ENCODE peak calls at places on chromosomes 11 and 22, in nine cellular contexts. H is iPS DF 6.9, S is gastrocnemius medialis, V is prostate gland, P is GM23248, N is stomach, Y is testis, G is OCI-LY7, W is cardiac muscle cell. B is an unnamed sample. For H3K4me1, the result is how much of the 10 kb centered on the place peaks cover.

GRCh38 chr22:43208703-43209522 is 22.0 kb upstream of the TTLL12 start:
- DNase-seq in H (no peak), S (no peak), V (no peak), P (no peak), N (no peak), Y (no peak), G (no peak), W (no peak), B (no peak)

GRCh38 chr11:94151903-94152677 is 23.4 kb downstream of the PANX1 start:
- DNase-seq in H (no peak), S (peak), V (no peak), P (peak), N (peak), Y (no peak), G (no peak), W (no peak), B (peak)

GRCh38 chr22:50020606-50021005 is 8.0 kb upstream of the IL17REL start:
- DNase-seq in H (no peak), S (no peak), V (no peak), P (no peak), N (no peak), Y (no peak), G (no peak), W (no peak), B (no peak)

GRCh38 chr11:44096360-44097188 is 1.1 kb downstream of the EXT2 start:
- DNase-seq in H (no peak), S (no peak), V (no peak), P (peak), N (no peak), Y (no peak), G (peak), W (no peak), B (peak)

GRCh38 chr11:2777871-2778629 is 78.3 kb upstream of the KCNQ1OT1 start:
- DNase-seq in H (no peak), S (no peak), V (peak), P (no peak), N (peak), Y (peak), G (no peak), W (peak), B (no peak)

GRCh38 chr11:128848815-128849455 is 18.2 kb downstream of the KCNJ1 start:
- DNase-seq in H (peak), S (no peak), V (no peak), P (peak), N (peak), Y (peak), G (peak), W (peak), B (no peak)

GRCh38 chr22:47553436-47553835 is 791.0 kb downstream of the TBC1D22A start:
- DNase-seq in H (no peak), S (no peak), V (no peak), P (no peak), N (no peak), Y (no peak), G (no peak), W (no peak), B (no peak)

GRCh38 chr11:37841016-37841415 is 1243.0 kb upstream of the RAG2 start:
- DNase-seq in H (no peak), S (no peak), V (no peak), P (no peak), N (no peak), Y (no peak), G (no peak), W (no peak), B (peak)

GRCh38 chr11:76652989-76653673 is 17.4 kb downstream of the LRRC32 start:
- DNase-seq in H (no peak), S (no peak), V (no peak), P (no peak), N (peak), Y (no peak), G (no peak), W (no peak), B (no peak)

GRCh38 chr22:49553518-49554295 is 274.0 kb downstream of the BRD1 start:
- DNase-seq in H (no peak), S (no peak), V (no peak), P (no peak), N (no peak), Y (no peak), G (no peak), W (peak), B (no peak)

GRCh38 chr22:19891350-19892248 is 36.9 kb upstream of the GNB1L start:
- DNase-seq in H (peak), S (no peak), V (no peak), P (peak), N (no peak), Y (no peak), G (peak), W (no peak), B (peak)

GRCh38 chr22:50526849-50527801 is 1.7 kb upstream of the SCO2 start:
- DNase-seq in H (no peak), S (no peak), V (no peak), P (no peak), N (peak), Y (no peak), G (peak), W (peak), B (peak)

GRCh38 chr22:25942989-25943411 is 201.0 kb downstream of the MYO18B start:
- DNase-seq in H (no peak), S (peak), V (no peak), P (peak), N (no peak), Y (no peak), G (no peak), W (no peak), B (no peak)

DNA sequence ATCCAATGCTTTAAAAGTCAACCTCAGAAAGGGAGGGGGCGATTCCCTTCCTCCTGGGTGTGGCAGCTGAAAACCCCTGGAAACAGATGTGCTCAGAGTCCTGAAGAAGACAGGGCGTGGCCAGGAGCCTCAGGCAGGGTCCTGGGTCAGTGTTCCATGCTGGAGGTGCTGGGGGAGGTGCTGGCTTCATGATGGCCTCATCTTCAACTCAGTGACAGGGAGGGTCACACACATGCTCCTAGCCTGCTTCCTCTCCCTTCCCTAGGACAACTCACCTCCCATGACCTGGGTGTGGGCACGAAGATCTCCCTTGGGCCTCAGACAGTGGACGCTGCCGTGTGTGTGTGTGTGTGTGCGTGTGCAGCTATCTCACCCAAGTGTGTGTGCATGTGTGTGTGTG is 245.6 kb upstream of the B3GAT1 start:
- DNase-seq in H (no peak), S (no peak), V (no peak), P (no peak), N (peak), Y (no peak), G (no peak), W (no peak), B (no peak)
- H3K4me3 ChIP-seq in H (no peak), S (no peak), V (no peak), P (no peak), N (no peak), Y (no peak), G (no peak), W (no peak), B (no peak)

GRCh38 chr11:45659818-45660160 is 5.6 kb downstream of the CHST1 start:
- DNase-seq in H (no peak), S (no peak), V (no peak), P (no peak), N (no peak), Y (no peak), G (no peak), W (no peak), B (no peak)

GRCh38 chr11:45657496-45658260 is 7.7 kb downstream of the CHST1 start:
- DNase-seq in H (no peak), S (no peak), V (no peak), P (no peak), N (no peak), Y (no peak), G (no peak), W (no peak), B (no peak)

GRCh38 chr11:45658292-45658991 is 7.0 kb downstream of the CHST1 start:
- DNase-seq in H (no peak), S (peak), V (no peak), P (peak), N (peak), Y (peak), G (no peak), W (peak), B (peak)

GRCh38 chr11:45660717-45661416 is 4.6 kb downstream of the CHST1 start:
- DNase-seq in H (no peak), S (no peak), V (no peak), P (no peak), N (no peak), Y (no peak), G (no peak), W (no peak), B (no peak)

DNA sequence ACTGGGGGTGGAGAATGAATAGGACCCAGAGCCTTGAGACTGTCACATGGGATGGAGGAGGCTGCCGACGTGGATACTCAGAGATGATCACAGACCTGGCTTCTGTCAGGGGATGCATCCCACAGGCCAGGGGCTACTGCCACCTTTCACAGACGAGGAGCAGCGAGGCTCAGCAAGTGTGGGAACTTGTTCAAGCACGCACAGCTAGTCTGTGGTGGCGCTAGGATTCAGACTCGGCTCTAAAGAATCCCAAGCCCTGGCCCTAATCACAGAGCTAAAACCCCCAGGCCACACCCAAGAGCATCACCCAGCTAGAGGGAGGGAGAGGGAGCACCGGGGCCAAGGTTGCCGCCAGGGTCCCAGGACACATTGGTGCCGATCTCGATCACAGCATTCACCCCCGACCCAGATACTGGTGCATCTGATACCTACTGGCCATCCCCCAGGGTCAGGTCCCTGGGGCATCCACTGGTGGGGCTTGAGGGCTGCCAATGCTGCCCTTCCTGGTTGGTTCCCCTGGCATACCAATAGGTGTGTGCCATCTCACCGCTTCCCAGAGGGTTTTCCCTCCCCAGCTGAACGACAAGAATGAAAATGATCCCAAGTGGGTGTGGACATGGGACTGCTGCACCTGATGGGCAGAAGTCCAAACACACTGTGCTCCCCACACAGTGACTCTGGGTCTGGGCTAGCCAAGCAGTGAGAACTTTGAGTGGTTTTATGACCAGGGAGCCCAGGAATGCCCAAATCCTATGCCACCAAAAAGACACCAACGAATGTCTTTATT is 6.2 kb downstream of the CHST1 start:
- DNase-seq in H (no peak), S (no peak), V (no peak), P (peak), N (no peak), Y (no peak), G (no peak), W (no peak), B (no peak)
- H3K4me1 ChIP-seq in H (under half), S (under half), V (under half), P (under half), N (under half), Y (under half), G (under half), W (under half), B (under half)

DNA sequence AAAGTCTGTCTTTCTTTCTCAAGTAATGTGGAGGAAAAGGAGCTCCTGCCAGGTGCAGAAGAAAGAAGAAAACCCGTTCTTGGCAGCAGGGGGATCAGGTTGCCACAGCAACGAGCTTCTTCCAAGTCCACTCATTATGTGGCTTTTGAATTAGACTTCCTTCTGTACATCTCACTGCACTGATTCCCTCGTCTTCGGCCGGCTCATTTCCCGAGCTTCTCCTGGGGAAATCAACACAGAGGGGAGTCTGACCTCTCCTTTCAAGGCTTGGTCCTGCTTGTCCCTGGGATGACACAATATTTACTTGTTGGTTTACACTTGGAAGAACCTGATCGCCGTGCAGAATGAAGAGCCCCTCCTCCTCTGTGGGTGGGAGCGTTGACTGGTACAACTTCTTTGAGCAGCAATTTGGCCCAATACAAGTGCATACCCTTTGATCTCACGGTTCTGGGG is 35.3 kb downstream of the MCHR1 start:
- DNase-seq in H (no peak), S (no peak), V (no peak), P (peak), N (no peak), Y (no peak), G (no peak), W (no peak), B (peak)
- H3K4me3 ChIP-seq in H (no peak), S (no peak), V (no peak), P (no peak), N (no peak), Y (no peak), G (no peak), W (no peak), B (no peak)

GRCh38 chr11:111418436-111418787 is 39.3 kb upstream of the POU2AF1 start:
- DNase-seq in H (no peak), S (no peak), V (no peak), P (no peak), N (no peak), Y (no peak), G (no peak), W (no peak), B (no peak)

GRCh38 chr11:111419181-111419580 is 40.1 kb upstream of the POU2AF1 start:
- DNase-seq in H (no peak), S (no peak), V (no peak), P (no peak), N (no peak), Y (no peak), G (peak), W (no peak), B (no peak)

GRCh38 chr11:111416231-111416960 is 37.3 kb upstream of the POU2AF1 start:
- DNase-seq in H (no peak), S (no peak), V (no peak), P (no peak), N (no peak), Y (no peak), G (peak), W (no peak), B (no peak)

GRCh38 chr11:111417766-111418435 is 38.8 kb upstream of the POU2AF1 start:
- DNase-seq in H (no peak), S (peak), V (peak), P (peak), N (no peak), Y (peak), G (peak), W (no peak), B (peak)

DNA sequence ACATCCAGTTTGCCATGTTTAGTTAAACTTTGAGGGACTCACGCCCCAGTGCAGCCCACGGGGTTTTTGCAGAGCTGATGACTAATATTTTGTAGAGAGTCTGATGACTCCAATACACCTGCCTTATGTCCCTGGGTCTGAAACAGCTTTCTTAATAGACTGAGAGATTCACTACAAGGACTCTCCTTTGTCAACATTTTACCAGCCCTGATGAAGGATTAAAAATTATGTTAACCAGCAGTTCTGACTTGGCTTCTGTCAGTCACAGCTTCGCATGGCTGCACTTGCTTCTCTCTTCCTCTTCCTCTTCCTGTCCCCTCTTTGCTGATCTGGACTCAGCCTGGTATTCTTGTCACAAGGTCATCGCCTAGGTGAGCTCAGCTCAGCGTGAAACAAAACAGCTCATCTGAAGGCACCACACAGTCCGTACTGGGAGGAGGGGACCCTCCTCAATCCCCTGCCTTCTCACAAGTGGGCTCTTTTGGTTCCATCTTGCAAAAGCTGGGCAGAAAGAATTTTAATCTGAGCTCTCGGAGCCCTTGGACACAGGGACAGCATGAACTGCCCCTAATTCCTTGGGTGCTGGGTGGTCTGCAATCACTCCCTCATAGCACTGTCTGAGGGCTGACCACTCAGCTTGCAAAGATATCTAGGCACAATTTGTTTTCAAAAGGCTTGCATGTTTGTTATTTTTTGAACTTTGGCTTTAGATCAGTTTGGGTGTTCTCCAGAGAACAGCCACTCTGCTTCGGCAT is 38.1 kb upstream of the POU2AF1 start:
- DNase-seq in H (no peak), S (no peak), V (no peak), P (no peak), N (no peak), Y (no peak), G (peak), W (no peak), B (peak)
- H3K4me1 ChIP-seq in H (under half), S (under half), V (under half), P (under half), N (under half), Y (under half), G (half or more), W (under half), B (under half)

DNA sequence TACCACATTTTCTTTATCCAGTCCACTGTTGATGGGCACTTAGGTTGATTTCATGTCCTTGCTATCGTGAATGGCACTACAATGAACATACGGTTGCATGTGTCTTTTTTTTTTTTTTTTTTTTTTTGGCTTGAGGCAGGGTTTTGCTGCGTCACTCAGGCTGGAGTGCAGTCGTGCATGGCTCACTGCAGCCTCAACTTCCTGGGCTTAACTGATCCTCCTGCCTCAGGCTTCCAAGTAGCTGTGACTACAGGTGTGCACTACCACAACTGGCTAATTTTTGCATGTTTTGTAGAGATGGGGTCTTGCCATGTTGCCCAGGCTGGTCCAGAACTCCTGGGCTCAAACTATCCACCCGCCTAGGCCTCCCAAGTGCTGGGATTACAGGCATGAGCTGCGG is 1.5 kb upstream of the CCDC90B start:
- DNase-seq in H (no peak), S (no peak), V (no peak), P (no peak), N (no peak), Y (no peak), G (peak), W (no peak), B (no peak)
- H3K4me3 ChIP-seq in H (no peak), S (no peak), V (no peak), P (no peak), N (no peak), Y (no peak), G (peak), W (no peak), B (no peak)

GRCh38 chr22:39958009-39958711 is 2.0 kb upstream of the TMA7B start:
- DNase-seq in H (no peak), S (no peak), V (no peak), P (no peak), N (no peak), Y (no peak), G (no peak), W (no peak), B (no peak)

GRCh38 chr22:39960791-39961746 is 872 bp downstream of the TMA7B start:
- DNase-seq in H (no peak), S (no peak), V (no peak), P (peak), N (peak), Y (no peak), G (no peak), W (no peak), B (peak)

GRCh38 chr22:39958916-39959639 is 1.1 kb upstream of the TMA7B start:
- DNase-seq in H (no peak), S (no peak), V (no peak), P (no peak), N (no peak), Y (no peak), G (no peak), W (peak), B (no peak)

GRCh38 chr22:39962071-39962470 is 1.9 kb downstream of the TMA7B start:
- DNase-seq in H (no peak), S (no peak), V (no peak), P (no peak), N (no peak), Y (no peak), G (no peak), W (no peak), B (peak)

GRCh38 chr22:39959640-39960447 is at the start of gene TMA7B:
- DNase-seq in H (no peak), S (no peak), V (no peak), P (peak), N (peak), Y (peak), G (no peak), W (no peak), B (peak)
- H3K4me1 ChIP-seq in H (under half), S (under half), V (under half), P (under half), N (under half), Y (under half), G (under half), W (under half), B (under half)

GRCh38 chr22:32801001-32801435 is 487 bp upstream of the TIMP3 start:
- DNase-seq in H (no peak), S (no peak), V (no peak), P (peak), N (no peak), Y (no peak), G (no peak), W (no peak), B (no peak)
- H3K4me3 ChIP-seq in H (peak), S (peak), V (peak), P (peak), N (peak), Y (peak), G (no peak), W (peak), B (peak)

DNA sequence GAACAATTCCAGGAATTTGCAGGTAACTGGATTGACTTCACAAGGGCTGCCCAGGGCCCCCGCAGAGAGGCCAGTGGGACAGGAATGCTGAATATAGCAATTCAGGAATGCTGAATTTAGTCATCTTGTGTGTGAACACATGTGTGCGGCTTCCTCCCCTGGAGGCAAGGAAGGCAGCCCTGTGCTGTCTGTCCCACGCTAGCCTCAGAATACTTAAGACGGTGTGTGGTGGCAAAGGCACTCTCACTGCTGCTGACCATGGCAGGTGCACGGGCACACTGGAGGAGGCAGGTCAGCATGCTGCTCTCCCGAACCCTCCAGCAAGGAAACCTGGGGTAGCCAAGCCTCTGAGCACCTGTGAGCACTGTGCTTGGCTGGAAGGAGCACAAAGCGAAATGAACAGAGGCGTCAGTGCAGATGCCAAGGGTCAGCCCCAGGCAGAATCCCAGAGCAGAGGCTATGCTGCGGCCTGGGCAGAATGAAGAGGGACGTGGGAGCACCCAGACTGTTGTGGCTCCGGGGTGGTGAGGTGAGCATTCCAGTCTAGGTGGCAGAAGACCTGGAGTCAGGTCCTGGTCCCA is 2.7 kb downstream of the GNAZ start:
- DNase-seq in H (no peak), S (no peak), V (no peak), P (no peak), N (no peak), Y (no peak), G (no peak), W (no peak), B (peak)
- H3K4me1 ChIP-seq in H (under half), S (under half), V (under half), P (under half), N (under half), Y (under half), G (half or more), W (under half), B (under half)

B was measured in fibroblast of lung.